ENCODE peak calls at places on chromosomes 12 and 14, in ten cellular contexts. B is CD8-positive, alpha-beta T cell; C is cardiac muscle cell; R is lower lobe of right lung; T is CD4-positive, alpha-beta T cell; K is breast epithelium; P is esophagus squamous epithelium; Y is adrenal gland; M is tibial nerve; V is brain microvascular endothelial cell. Q is an unnamed sample.

GRCh38 chr12:53053223-53054111 is 3.6 kb downstream of the TNS2 start:
- DNase-seq in B (peak; percentile 77), C (peak; percentile 37), R (no peak), T (peak; percentile 52), K (peak; percentile 81), P (no peak), Y (peak; percentile 86), M (peak; percentile 47), V (no peak), Q (peak; percentile 72)

GRCh38 chr14:79971330-79971729 is 240.0 kb downstream of the DIO2 start:
- DNase-seq in B (no peak), C (no peak), R (no peak), T (no peak), K (no peak), P (no peak), Y (no peak), M (no peak), V (peak; percentile 77), Q (no peak)

GRCh38 chr12:6200266-6201198 is at the start of gene CD9:
- DNase-seq in B (no peak), C (peak; percentile 60), R (peak; percentile 88), T (peak; percentile 6), K (peak; percentile 71), P (no peak), Y (peak; percentile 79), M (peak; percentile 61), V (no peak), Q (peak; percentile 71)

GRCh38 chr12:47082963-47083621 is 3.3 kb upstream of the AMIGO2 start:
- DNase-seq in B (no peak), C (no peak), R (no peak), T (no peak), K (no peak), P (no peak), Y (no peak), M (no peak), V (peak; percentile 91), Q (peak; percentile 92)

GRCh38 chr12:28506271-28506670 is 316.0 kb downstream of the CCDC91 start:
- DNase-seq in B (no peak), C (no peak), R (no peak), T (no peak), K (no peak), P (no peak), Y (no peak), M (no peak), V (no peak), Q (no peak)

GRCh38 chr12:89382366-89382765 is 30.1 kb upstream of the DUSP6 start:
- DNase-seq in B (no peak), C (no peak), R (no peak), T (no peak), K (no peak), P (no peak), Y (no peak), M (no peak), V (no peak), Q (no peak)

GRCh38 chr12:113815031-113815430 is 151.1 kb downstream of the RBM19 start:
- DNase-seq in B (no peak), C (no peak), R (no peak), T (no peak), K (no peak), P (no peak), Y (no peak), M (no peak), V (no peak), Q (no peak)

GRCh38 chr14:96584907-96585671 is 82.9 kb downstream of the PAPOLA start:
- DNase-seq in B (no peak), C (no peak), R (no peak), T (no peak), K (no peak), P (no peak), Y (no peak), M (no peak), V (no peak), Q (no peak)

GRCh38 chr12:6430990-6431353 is 13.8 kb upstream of the CD27 start:
- DNase-seq in B (no peak), C (no peak), R (no peak), T (no peak), K (no peak), P (no peak), Y (peak; percentile 22), M (no peak), V (no peak), Q (no peak)

GRCh38 chr12:52081263-52081733 is 1.8 kb downstream of the SMIM41 start:
- DNase-seq in B (peak; percentile 37), C (no peak), R (no peak), T (no peak), K (no peak), P (no peak), Y (peak; percentile 20), M (no peak), V (no peak), Q (no peak)

GRCh38 chr12:90333939-90334338 is 621.0 kb downstream of the CCER1 start:
- DNase-seq in B (no peak), C (no peak), R (no peak), T (no peak), K (no peak), P (no peak), Y (no peak), M (no peak), V (peak; percentile 82), Q (peak; percentile 51)

GRCh38 chr12:132866251-132866828 is 21.1 kb downstream of the CHFR start:
- DNase-seq in B (no peak), C (no peak), R (no peak), T (no peak), K (peak; percentile 27), P (no peak), Y (no peak), M (no peak), V (peak; percentile 66), Q (peak; percentile 68)

GRCh38 chr12:104709692-104710435 is 248.2 kb downstream of the SLC41A2 start:
- DNase-seq in B (no peak), C (no peak), R (no peak), T (no peak), K (no peak), P (no peak), Y (no peak), M (no peak), V (no peak), Q (no peak)

GRCh38 chr12:70994217-70994788 is 73.8 kb upstream of the PTPRR start:
- DNase-seq in B (no peak), C (no peak), R (no peak), T (no peak), K (no peak), P (no peak), Y (no peak), M (no peak), V (peak; percentile 41), Q (peak; percentile 37)

GRCh38 chr12:104467346-104467837 is 10.6 kb downstream of the CHST11 start:
- DNase-seq in B (no peak), C (no peak), R (no peak), T (no peak), K (no peak), P (no peak), Y (no peak), M (no peak), V (no peak), Q (no peak)

DNA sequence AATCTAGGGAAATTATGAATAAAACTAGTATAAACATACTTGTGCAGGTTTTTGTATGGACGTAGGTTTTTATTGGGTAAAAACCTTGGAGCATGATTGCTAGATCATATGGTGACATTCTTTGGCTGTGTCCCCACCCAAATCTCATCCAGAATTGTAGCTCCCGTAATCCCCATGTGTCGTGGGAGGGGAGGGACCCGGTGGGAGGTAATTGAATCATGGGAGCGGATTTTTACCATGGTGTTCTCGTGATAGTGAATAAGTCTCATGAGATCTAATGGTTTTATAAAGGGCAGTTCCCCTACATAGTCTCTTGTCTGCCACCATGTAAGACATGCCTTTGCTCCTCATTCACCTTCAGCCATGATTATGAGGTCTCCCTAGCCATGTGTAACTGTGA is 120.9 kb downstream of the FOXA1 start:
- DNase-seq in B (no peak), C (no peak), R (no peak), T (no peak), K (no peak), P (no peak), Y (no peak), M (no peak), V (no peak), Q (no peak)
- H3K27me3 ChIP-seq in B (no peaks in the 10 kb centered on the region), C (no peaks in the 10 kb centered on the region), R (no peaks in the 10 kb centered on the region), T (no peaks in the 10 kb centered on the region), K (no peaks in the 10 kb centered on the region), P (no peaks in the 10 kb centered on the region), Y (no peaks in the 10 kb centered on the region), M (no peaks in the 10 kb centered on the region), V (no peaks in the 10 kb centered on the region), Q (no peaks in the 10 kb centered on the region)

GRCh38 chr12:57130941-57131340 is 2.7 kb downstream of the LRP1 start:
- DNase-seq in B (no peak), C (no peak), R (no peak), T (no peak), K (no peak), P (no peak), Y (no peak), M (no peak), V (no peak), Q (no peak)
- TF ChIP-seq CTCF in B (no peak), C (no peak), R (no peak), T (no peak), K (no peak), P (no peak), Y (no peak), M (no peak), V (no peak), Q (no peak)

DNA sequence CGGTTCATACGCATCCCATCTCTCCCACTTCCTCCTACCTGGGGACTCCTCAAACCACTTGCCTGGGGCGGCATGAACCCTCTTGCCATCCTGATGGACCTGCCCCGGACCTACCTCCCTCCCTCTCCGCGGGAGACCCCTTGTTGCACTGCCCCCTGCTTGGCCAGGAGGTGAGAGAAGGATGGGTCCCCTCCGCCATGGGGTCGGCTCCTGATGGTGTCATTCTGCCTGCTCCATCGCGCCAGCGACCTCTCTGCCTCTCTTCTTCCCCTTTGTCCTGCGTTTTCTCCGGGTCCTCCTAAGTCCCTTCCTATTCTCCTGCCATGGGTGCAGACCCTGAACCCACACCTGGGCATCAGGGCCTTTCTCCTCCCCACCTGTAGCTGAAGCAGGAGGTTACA is 3.6 kb downstream of the WNT1 start:
- DNase-seq in B (no peak), C (no peak), R (no peak), T (no peak), K (no peak), P (no peak), Y (no peak), M (no peak), V (no peak), Q (no peak)
- H3K27me3 ChIP-seq in B (no peaks in the 10 kb centered on the region), C (peaks cover 89% of the 10 kb centered on the region), R (peaks cover 96% of the 10 kb centered on the region), T (peaks cover 28% of the 10 kb centered on the region), K (peaks cover 56% of the 10 kb centered on the region), P (peaks cover 33% of the 10 kb centered on the region), Y (peaks cover 68% of the 10 kb centered on the region), M (peaks cover 100% of the 10 kb centered on the region), V (peaks cover 80% of the 10 kb centered on the region), Q (peaks cover 41% of the 10 kb centered on the region)

GRCh38 chr12:101670007-101670671 is 27.3 kb upstream of the CHPT1 start:
- DNase-seq in B (peak; percentile 49), C (peak; percentile 43), R (no peak), T (no peak), K (no peak), P (no peak), Y (peak; percentile 75), M (no peak), V (peak; percentile 72), Q (peak; percentile 5)
- TF ChIP-seq CTCF in B (peak; percentile 45), C (peak; percentile 65), R (peak; percentile 55), T (peak; percentile 32), K (no peak), P (peak; percentile 44), Y (peak; percentile 61), M (peak; percentile 49), V (peak; percentile 61), Q (peak; percentile 42)

GRCh38 chr14:99119554-99119953 is 152.4 kb downstream of the BCL11B start:
- DNase-seq in B (no peak), C (no peak), R (no peak), T (no peak), K (no peak), P (no peak), Y (peak; percentile 5), M (no peak), V (no peak), Q (no peak)
- H3K27me3 ChIP-seq in B (no peaks in the 10 kb centered on the region), C (peaks cover 30% of the 10 kb centered on the region), R (peaks cover 30% of the 10 kb centered on the region), T (peaks cover 5% of the 10 kb centered on the region), K (peaks cover 38% of the 10 kb centered on the region), P (peaks cover 3% of the 10 kb centered on the region), Y (peaks cover 15% of the 10 kb centered on the region), M (peaks cover 18% of the 10 kb centered on the region), V (no peaks in the 10 kb centered on the region), Q (no peaks in the 10 kb centered on the region)

Q was measured in mammary epithelial cell.